ENCODE peak calls at places on chromosomes 1 and 21, in nine cellular contexts. P is progenitor cell of endocrine pancreas; V is uterus; U is omental fat pad; X is HFF-Myc; Q is CD4-positive, alpha-beta T cell; J is cardiac muscle cell; O is activated B cell treated with CpG ODN at 0.5 μM for 24 hours; G is endothelial cell. C is an unnamed sample.

GRCh38 chr1:66244429-66244828 is 289.5 kb upstream of the SGIP1 start:
- DNase-seq in P (no peak), V (no peak), U (no peak), X (no peak), Q (no peak), J (no peak), O (no peak), G (no peak), C (peak; percentile 57)

GRCh38 chr1:204883405-204883804 is 12.7 kb downstream of the NFASC start:
- DNase-seq in P (no peak), V (no peak), U (no peak), X (no peak), Q (no peak), J (no peak), O (no peak), G (no peak), C (no peak)

GRCh38 chr1:188386161-188386560 is 1557.4 kb downstream of the PLA2G4A start:
- DNase-seq in P (no peak), V (no peak), U (no peak), X (no peak), Q (no peak), J (peak; percentile 67), O (no peak), G (no peak), C (no peak)

GRCh38 chr1:156684227-156684782 is 7.1 kb upstream of the NES start:
- DNase-seq in P (no peak), V (no peak), U (no peak), X (no peak), Q (no peak), J (peak; percentile 37), O (no peak), G (no peak), C (peak; percentile 46)

GRCh38 chr21:15820857-15821256 is 91.1 kb downstream of the USP25 start:
- DNase-seq in P (no peak), V (no peak), U (no peak), X (no peak), Q (no peak), J (no peak), O (no peak), G (no peak), C (peak; percentile 4)

GRCh38 chr1:173478099-173478555 is 992 bp downstream of the PRDX6 start:
- DNase-seq in P (no peak), V (peak; percentile 71), U (peak; percentile 28), X (peak; percentile 29), Q (no peak), J (peak; percentile 92), O (no peak), G (peak; percentile 23), C (peak; percentile 70)

GRCh38 chr1:36576677-36577076 is 94.0 kb upstream of the CSF3R start:
- DNase-seq in P (no peak), V (no peak), U (no peak), X (no peak), Q (no peak), J (no peak), O (no peak), G (no peak), C (no peak)

GRCh38 chr21:41615613-41616012 is 107.7 kb upstream of the TMPRSS2 start:
- DNase-seq in P (no peak), V (no peak), U (no peak), X (peak; percentile 94), Q (no peak), J (peak; percentile 98), O (no peak), G (no peak), C (peak; percentile 100)

GRCh38 chr1:41238311-41239094 is 3.6 kb downstream of the SCMH1 start:
- DNase-seq in P (no peak), V (no peak), U (no peak), X (no peak), Q (no peak), J (no peak), O (no peak), G (no peak), C (no peak)

DNA sequence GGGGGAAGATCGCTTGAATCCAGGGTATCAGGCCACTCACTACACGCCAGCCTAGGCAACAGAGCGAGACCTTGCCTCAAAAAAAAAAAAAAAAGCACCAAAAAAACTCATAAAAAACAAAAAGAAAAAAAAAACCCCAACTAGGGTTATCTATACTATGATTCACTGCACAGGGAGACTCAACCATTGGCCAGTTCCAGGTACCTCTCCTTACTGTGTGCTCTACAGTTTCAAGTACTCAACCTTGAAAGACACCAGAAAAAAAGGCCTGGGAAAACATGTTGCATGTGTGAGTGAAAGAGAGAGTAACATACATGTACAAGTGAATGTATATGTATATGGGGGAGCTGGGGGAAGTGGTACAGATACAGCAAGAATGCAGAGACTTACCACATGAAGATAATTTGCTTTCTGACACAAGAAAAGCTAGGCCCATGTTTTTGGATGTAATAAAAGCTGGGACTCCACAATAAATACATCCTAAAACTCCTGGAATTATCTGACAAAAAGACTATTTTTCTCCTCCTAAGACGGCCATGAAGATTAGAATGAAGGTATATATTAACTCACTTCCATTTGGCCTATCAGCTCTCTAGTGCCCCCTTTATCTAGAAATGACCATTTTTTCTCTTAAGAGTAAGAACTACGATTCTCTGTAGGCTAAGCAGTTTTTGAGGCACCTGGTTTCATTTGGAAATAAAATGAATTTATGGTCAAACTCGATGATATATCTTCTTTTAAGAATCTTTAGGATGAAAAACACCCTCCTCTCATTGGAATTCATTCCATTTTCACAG is 52.2 kb downstream of the SLC27A3 start:
- DNase-seq in P (no peak), V (no peak), U (no peak), X (no peak), Q (no peak), J (no peak), O (no peak), G (no peak), C (no peak)
- TF ChIP-seq CTCF in P (no peak), V (no peak), U (no peak), X (no peak), Q (no peak), J (no peak), O (no peak), G (no peak), C (no peak)

GRCh38 chr1:209560529-209560928 is 23.0 kb upstream of the CAMK1G start:
- DNase-seq in P (no peak), V (no peak), U (no peak), X (no peak), Q (no peak), J (no peak), O (no peak), G (no peak), C (no peak)

GRCh38 chr1:209557216-209557615 is 26.3 kb upstream of the CAMK1G start:
- DNase-seq in P (no peak), V (no peak), U (no peak), X (no peak), Q (no peak), J (no peak), O (no peak), G (no peak), C (no peak)

GRCh38 chr1:209560952-209561351 is 22.6 kb upstream of the CAMK1G start:
- DNase-seq in P (no peak), V (no peak), U (no peak), X (no peak), Q (no peak), J (no peak), O (no peak), G (no peak), C (no peak)

GRCh38 chr1:209564904-209565303 is 18.6 kb upstream of the CAMK1G start:
- DNase-seq in P (no peak), V (no peak), U (no peak), X (no peak), Q (no peak), J (no peak), O (no peak), G (no peak), C (no peak)

DNA sequence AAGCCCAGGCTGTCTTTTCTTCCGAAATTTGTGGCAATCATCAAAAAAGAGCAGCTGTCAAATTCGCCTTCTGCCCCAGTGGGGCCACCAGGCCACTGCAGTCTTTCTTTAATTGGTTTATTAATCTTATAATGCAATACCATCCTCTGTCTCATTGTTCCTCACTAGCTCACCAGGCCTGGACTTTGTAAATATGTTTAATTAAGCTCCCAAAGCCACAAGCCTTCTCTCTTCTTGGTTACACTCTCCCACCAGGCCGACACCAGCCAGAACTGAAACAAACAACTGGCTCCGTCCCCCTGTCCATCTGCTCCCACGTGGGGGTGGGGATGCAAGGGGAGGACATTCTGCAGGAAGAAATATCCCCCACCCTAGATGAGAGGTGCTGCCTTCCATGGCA is 22.0 kb upstream of the CAMK1G start:
- DNase-seq in P (no peak), V (no peak), U (no peak), X (no peak), Q (no peak), J (no peak), O (no peak), G (no peak), C (no peak)
- TF ChIP-seq CTCF in P (no peak), V (no peak), U (no peak), X (no peak), Q (no peak), J (no peak), O (no peak), G (no peak), C (no peak)

DNA sequence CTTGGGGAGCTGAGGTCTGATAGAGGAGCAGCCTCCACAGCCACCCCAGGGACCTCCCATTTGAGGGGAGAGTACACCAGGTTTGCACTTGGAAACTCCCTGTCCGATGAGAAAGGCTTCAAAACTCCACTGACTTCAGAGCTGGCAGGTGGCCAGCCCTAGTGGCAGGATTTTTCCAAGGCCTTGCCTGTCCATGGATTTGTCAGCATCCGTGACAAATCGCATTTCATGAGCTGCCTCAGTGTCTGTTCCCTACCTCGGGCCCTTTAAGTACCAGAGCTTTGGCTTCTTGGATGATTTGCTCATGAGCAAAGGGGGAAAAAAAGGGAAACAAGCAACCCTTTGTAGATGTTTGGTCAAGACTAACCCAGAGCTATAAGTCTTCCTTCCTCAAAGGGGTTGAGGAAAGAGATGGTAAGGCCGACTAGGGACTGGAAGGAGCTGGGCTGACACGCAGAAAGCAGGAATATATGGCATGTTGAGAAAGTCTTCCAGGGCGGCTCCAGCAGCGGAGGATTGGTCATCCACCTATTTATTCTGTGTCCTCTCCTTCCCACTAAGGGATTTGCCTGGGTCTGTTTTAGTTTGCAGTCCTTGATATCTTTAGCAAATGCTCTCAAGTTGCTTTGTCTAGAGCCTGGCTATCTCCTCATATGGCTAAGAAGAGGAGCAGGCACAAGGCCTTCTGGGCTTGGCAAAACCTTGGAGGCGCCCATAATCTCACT is 2.7 kb upstream of the HSPG2 start:
- DNase-seq in P (no peak), V (peak; percentile 94), U (peak; percentile 89), X (peak; percentile 70), Q (no peak), J (peak; percentile 94), O (no peak), G (no peak), C (peak; percentile 97)
- TF ChIP-seq CTCF in P (peak; percentile 13), V (peak; percentile 81), U (no peak), X (peak; percentile 58), Q (no peak), J (peak; percentile 50), O (no peak), G (no peak), C (peak; percentile 60)

DNA sequence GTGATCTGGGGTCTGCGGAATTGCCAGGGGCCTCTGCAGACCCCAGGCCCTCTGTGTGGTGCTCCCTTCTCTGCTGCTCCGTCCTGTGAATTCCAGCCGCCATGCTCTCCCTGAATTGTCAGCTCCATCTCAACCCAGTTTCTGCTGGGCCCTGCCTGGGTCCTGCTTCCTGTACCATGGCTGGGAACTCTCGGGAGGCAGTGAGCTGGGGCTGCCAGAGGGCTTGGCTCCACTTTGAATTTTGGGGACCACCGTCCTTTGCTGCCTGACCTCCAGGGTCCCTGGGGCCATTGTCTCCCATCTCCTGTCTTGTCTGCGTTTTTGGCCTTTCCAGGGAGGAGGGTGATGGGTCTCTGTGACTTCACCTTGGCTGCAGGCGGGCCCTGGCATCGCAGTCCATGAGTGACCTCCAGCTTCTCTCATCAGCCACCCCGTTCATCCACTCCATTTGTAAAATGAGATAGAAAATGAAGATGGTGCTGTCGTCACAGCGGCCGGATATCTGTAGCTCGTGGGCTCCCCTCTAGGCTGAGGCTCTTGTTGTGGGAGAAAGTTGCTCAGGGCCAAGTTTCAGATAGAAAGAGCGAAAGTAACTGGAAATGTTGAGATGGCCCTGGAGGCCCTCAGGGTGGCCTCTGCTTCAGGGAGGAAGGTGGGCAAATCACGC is 38.3 kb downstream of the SKI start:
- DNase-seq in P (no peak), V (no peak), U (no peak), X (no peak), Q (no peak), J (peak; percentile 31), O (no peak), G (no peak), C (no peak)
- TF ChIP-seq CTCF in P (no peak), V (no peak), U (no peak), X (no peak), Q (no peak), J (no peak), O (no peak), G (no peak), C (no peak)